ENCODE peak calls at places on chromosomes 16 and 17, in eight cellular contexts. One of them, this sample, is unnamed.
A peak's percentile ranks its signal among the peaks of the same experiment; 100 is the strongest.

GRCh38 chr16:81401035-81401950 is 43.3 kb upstream of the CMIP start:
- DNase-seq in LoVo: no peak
- DNase-seq in GM23338: no peak
- DNase-seq in cardiac muscle cell: no peak
- DNase-seq in AG09309: peak; percentile 34
- DNase-seq in ELR: peak; percentile 98
- DNase-seq in Right ventricle myocardium superior: no peak
- DNase-seq in AG09319: peak; percentile 16
- DNase-seq in this sample: no peak

GRCh38 chr17:5164465-5164864 is 27.2 kb downstream of the ZNF594 start:
- DNase-seq in LoVo: no peak
- DNase-seq in GM23338: no peak
- DNase-seq in cardiac muscle cell: no peak
- DNase-seq in AG09309: no peak
- DNase-seq in ELR: no peak
- DNase-seq in Right ventricle myocardium superior: no peak
- DNase-seq in AG09319: no peak
- DNase-seq in this sample: no peak

GRCh38 chr16:23842137-23842600 is 6.4 kb downstream of the PRKCB start:
- DNase-seq in LoVo: no peak
- DNase-seq in GM23338: no peak
- DNase-seq in cardiac muscle cell: no peak
- DNase-seq in AG09309: no peak
- DNase-seq in ELR: no peak
- DNase-seq in Right ventricle myocardium superior: no peak
- DNase-seq in AG09319: no peak
- DNase-seq in this sample: no peak

GRCh38 chr17:3551189-3551588 is 6.4 kb downstream of the TRPV3 start:
- DNase-seq in LoVo: no peak
- DNase-seq in GM23338: peak; percentile 30
- DNase-seq in cardiac muscle cell: no peak
- DNase-seq in AG09309: no peak
- DNase-seq in ELR: peak; percentile 24
- DNase-seq in Right ventricle myocardium superior: peak; percentile 13
- DNase-seq in AG09319: no peak
- DNase-seq in this sample: no peak

GRCh38 chr16:50902457-50902856 is 160.6 kb downstream of the CYLD start:
- DNase-seq in LoVo: no peak
- DNase-seq in GM23338: peak; percentile 19
- DNase-seq in cardiac muscle cell: peak; percentile 40
- DNase-seq in AG09309: no peak
- DNase-seq in ELR: no peak
- DNase-seq in Right ventricle myocardium superior: no peak
- DNase-seq in AG09319: no peak
- DNase-seq in this sample: no peak

GRCh38 chr16:50263940-50264929 is 2.1 kb upstream of the ADCY7 start:
- DNase-seq in LoVo: no peak
- DNase-seq in GM23338: no peak
- DNase-seq in cardiac muscle cell: no peak
- DNase-seq in AG09309: no peak
- DNase-seq in ELR: peak; percentile 61
- DNase-seq in Right ventricle myocardium superior: no peak
- DNase-seq in AG09319: no peak
- DNase-seq in this sample: no peak

GRCh38 chr16:63157818-63158217 is 1121.6 kb upstream of the CDH8 start:
- DNase-seq in LoVo: no peak
- DNase-seq in GM23338: no peak
- DNase-seq in cardiac muscle cell: no peak
- DNase-seq in AG09309: no peak
- DNase-seq in ELR: no peak
- DNase-seq in Right ventricle myocardium superior: no peak
- DNase-seq in AG09319: no peak
- DNase-seq in this sample: no peak

GRCh38 chr16:53745753-53746258 is 41.9 kb downstream of the FTO start:
- DNase-seq in LoVo: no peak
- DNase-seq in GM23338: peak; percentile 50
- DNase-seq in cardiac muscle cell: no peak
- DNase-seq in AG09309: no peak
- DNase-seq in ELR: peak; percentile 87
- DNase-seq in Right ventricle myocardium superior: no peak
- DNase-seq in AG09319: no peak
- DNase-seq in this sample: peak; percentile 76

GRCh38 chr16:11049396-11050059 is 105.2 kb downstream of the CLEC16A start:
- DNase-seq in LoVo: no peak
- DNase-seq in GM23338: peak; percentile 69
- DNase-seq in cardiac muscle cell: no peak
- DNase-seq in AG09309: no peak
- DNase-seq in ELR: peak; percentile 34
- DNase-seq in Right ventricle myocardium superior: no peak
- DNase-seq in AG09319: no peak
- DNase-seq in this sample: peak; percentile 17

GRCh38 chr17:49914096-49914490 is 54.9 kb upstream of the DLX4 start:
- DNase-seq in LoVo: no peak
- DNase-seq in GM23338: no peak
- DNase-seq in cardiac muscle cell: no peak
- DNase-seq in AG09309: no peak
- DNase-seq in ELR: no peak
- DNase-seq in Right ventricle myocardium superior: no peak
- DNase-seq in AG09319: no peak
- DNase-seq in this sample: no peak

GRCh38 chr17:79435962-79436361 is 174.9 kb downstream of the RBFOX3 start:
- DNase-seq in LoVo: no peak
- DNase-seq in GM23338: no peak
- DNase-seq in cardiac muscle cell: no peak
- DNase-seq in AG09309: no peak
- DNase-seq in ELR: no peak
- DNase-seq in Right ventricle myocardium superior: no peak
- DNase-seq in AG09319: no peak
- DNase-seq in this sample: no peak

GRCh38 chr16:19077879-19078278 is 10.5 kb downstream of the COQ7 start:
- DNase-seq in LoVo: no peak
- DNase-seq in GM23338: no peak
- DNase-seq in cardiac muscle cell: no peak
- DNase-seq in AG09309: no peak
- DNase-seq in ELR: no peak
- DNase-seq in Right ventricle myocardium superior: no peak
- DNase-seq in AG09319: no peak
- DNase-seq in this sample: no peak

GRCh38 chr16:10558746-10559641 is 21.4 kb downstream of the EMP2 start:
- DNase-seq in LoVo: peak; percentile 12
- DNase-seq in GM23338: no peak
- DNase-seq in cardiac muscle cell: no peak
- DNase-seq in AG09309: no peak
- DNase-seq in ELR: peak; percentile 13
- DNase-seq in Right ventricle myocardium superior: peak; percentile 87
- DNase-seq in AG09319: peak; percentile 11
- DNase-seq in this sample: peak; percentile 49